ENCODE peak calls at places on chromosomes 16 and 17, in four cellular contexts. K is stimulated activated CD4-positive, alpha-beta T cell treated with anti-CD3 and anti-CD28 coated beads, Interleukin-15, amount 100 ng/mL, for 1 hour; A is HS-5; C is LHCN-M2. R is an unnamed sample.
A peak's percentile ranks its signal among the peaks of the same experiment; 100 is the strongest.

GRCh38 chr16:25228372-25228771 is 11.6 kb downstream of the AQP8 start:
- DNase-seq in C (no peak), A (no peak), K (no peak), R (no peak)

GRCh38 chr17:49229076-49229804 is 1.3 kb downstream of the PHOSPHO1 start:
- DNase-seq in C (no peak), K (no peak), A (no peak), R (no peak)

GRCh38 chr16:48158296-48158695 is 2.5 kb upstream of the ABCC12 start:
- DNase-seq in A (no peak), C (peak; percentile 84), K (no peak), R (no peak)

GRCh38 chr17:51643702-51644490 is 383.6 kb downstream of the UTP18 start:
- DNase-seq in C (no peak), A (no peak), K (no peak), R (no peak)

GRCh38 chr17:77458202-77459017 is 317.6 kb downstream of the SEC14L1 start:
- DNase-seq in K (no peak), C (no peak), A (no peak), R (no peak)

GRCh38 chr16:17160285-17160854 is 310.4 kb downstream of the XYLT1 start:
- DNase-seq in C (no peak), A (no peak), K (no peak), R (no peak)

GRCh38 chr16:10987361-10988163 is 43.2 kb downstream of the CLEC16A start:
- DNase-seq in K (no peak), A (no peak), C (no peak), R (no peak)

GRCh38 chr16:85227262-85227923 is 115.1 kb upstream of the CIBAR2 start:
- DNase-seq in A (no peak), K (no peak), C (peak; percentile 69), R (no peak)

GRCh38 chr17:42519546-42520444 is 16.2 kb upstream of the NAGLU start:
- DNase-seq in C (peak; percentile 99), A (peak; percentile 97), K (no peak), R (peak; percentile 99)

GRCh38 chr17:34307110-34307509 is 12.1 kb upstream of the CCL8 start:
- DNase-seq in A (no peak), C (no peak), K (no peak), R (no peak)

GRCh38 chr16:9115277-9115676 is 23.8 kb downstream of the HAPSTR1 start:
- DNase-seq in C (no peak), A (no peak), K (no peak), R (no peak)

GRCh38 chr17:31431098-31431794 is 39.8 kb downstream of the RAB11FIP4 start:
- DNase-seq in C (no peak), A (no peak), K (no peak), R (no peak)

GRCh38 chr17:17402558-17402957 is 74.2 kb upstream of the MED9 start:
- DNase-seq in K (no peak), C (no peak), A (no peak), R (no peak)

GRCh38 chr16:88510091-88510719 is 57.1 kb downstream of the ZFPM1 start:
- DNase-seq in A (no peak), K (no peak), C (no peak), R (no peak)

GRCh38 chr16:70582280-70582978 is 58.8 kb downstream of the SF3B3 start:
- DNase-seq in C (peak; percentile 30), K (no peak), A (no peak), R (no peak)

GRCh38 chr17:48053758-48054237 is 5.6 kb downstream of the NFE2L1 start:
- DNase-seq in A (no peak), K (no peak), C (no peak), R (no peak)

GRCh38 chr17:5200360-5200759 is 8.7 kb upstream of the ZNF594 start:
- DNase-seq in A (no peak), K (no peak), C (no peak), R (no peak)

GRCh38 chr16:54955757-54956156 is 25.1 kb downstream of the IRX5 start:
- DNase-seq in C (no peak), A (no peak), K (no peak), R (no peak)

GRCh38 chr16:72921106-72921505 is 126.8 kb downstream of the ZFHX3 start:
- DNase-seq in A (no peak), C (no peak), K (no peak), R (no peak)

GRCh38 chr17:81991684-81992513 is 14.5 kb downstream of the ASPSCR1 start:
- DNase-seq in A (no peak), C (peak; percentile 78), K (no peak), R (peak; percentile 44)

GRCh38 chr17:50882851-50883250 is 16.7 kb upstream of the TOB1 start:
- DNase-seq in K (no peak), C (peak; percentile 56), A (no peak), R (peak; percentile 39)

GRCh38 chr16:30026449-30026848 is 3.5 kb downstream of the C16orf92 start:
- DNase-seq in C (no peak), A (no peak), K (no peak), R (no peak)

GRCh38 chr17:15432807-15433547 is 34.4 kb downstream of the CDRT4 start:
- DNase-seq in A (no peak), C (no peak), K (no peak), R (no peak)

GRCh38 chr16:87463722-87464690 is 28.8 kb downstream of the ZCCHC14 start:
- DNase-seq in K (no peak), C (peak; percentile 74), A (no peak), R (no peak)

GRCh38 chr17:1060991-1061390 is 64.1 kb downstream of the TIMM22 start:
- DNase-seq in K (no peak), A (peak; percentile 95), C (peak; percentile 100), R (peak; percentile 87)

GRCh38 chr16:26987631-26988030 is 79.1 kb upstream of the C16orf82 start:
- DNase-seq in C (no peak), A (peak; percentile 22), K (no peak), R (peak; percentile 56)

GRCh38 chr16:85617948-85618347 is 4.8 kb downstream of the GSE1 start:
- DNase-seq in A (no peak), K (no peak), C (no peak), R (no peak)

GRCh38 chr17:11583306-11583992 is 14.8 kb upstream of the DNAH9 start:
- DNase-seq in A (no peak), C (no peak), K (no peak), R (no peak)

GRCh38 chr17:77491921-77492445 is 351.2 kb downstream of the SEC14L1 start:
- DNase-seq in C (no peak), K (no peak), A (no peak), R (no peak)

GRCh38 chr16:85296859-85297698 is 184.8 kb upstream of the CIBAR2 start:
- DNase-seq in A (no peak), K (no peak), C (peak; percentile 30), R (no peak)

GRCh38 chr16:51849715-51850114 is 697.2 kb downstream of the TOX3 start:
- DNase-seq in C (peak; percentile 45), A (no peak), K (no peak), R (no peak)

GRCh38 chr17:18025596-18026407 is 13.2 kb downstream of the ATPAF2 start:
- DNase-seq in C (peak; percentile 61), A (peak; percentile 49), K (no peak), R (peak; percentile 62)